ENCODE peak calls at places on chromosomes 12 and 14, in four cellular contexts. One of them, this sample, is unnamed.

GRCh38 chr14:23131482-23131881 is 12.4 kb upstream of the CEBPE start:
- DNase-seq in transverse colon: no peak
- DNase-seq in H1: no peak
- DNase-seq in sigmoid colon: no peak
- DNase-seq in this sample: no peak

GRCh38 chr12:114680498-114681148 is 3.4 kb downstream of the TBX3 start:
- DNase-seq in H1: no peak
- DNase-seq in transverse colon: no peak
- DNase-seq in sigmoid colon: no peak
- DNase-seq in this sample: no peak

GRCh38 chr12:51009038-51009437 is 17.1 kb downstream of the SLC11A2 start:
- DNase-seq in transverse colon: peak; percentile 57
- DNase-seq in sigmoid colon: peak; percentile 83
- DNase-seq in H1: no peak
- DNase-seq in this sample: no peak

GRCh38 chr12:116759783-116760581 is 21.9 kb downstream of the RNFT2 start:
- DNase-seq in transverse colon: peak; percentile 20
- DNase-seq in H1: peak; percentile 85
- DNase-seq in sigmoid colon: peak; percentile 41
- DNase-seq in this sample: no peak

GRCh38 chr12:13254311-13254710 is 57.8 kb downstream of the EMP1 start:
- DNase-seq in sigmoid colon: no peak
- DNase-seq in H1: no peak
- DNase-seq in transverse colon: no peak
- DNase-seq in this sample: no peak

GRCh38 chr12:105330938-105331804 is 680 bp downstream of the C12orf75 start:
- DNase-seq in H1: no peak
- DNase-seq in sigmoid colon: no peak
- DNase-seq in transverse colon: peak; percentile 27
- DNase-seq in this sample: no peak

GRCh38 chr14:22849212-22849819 is 12.9 kb downstream of the MMP14 start:
- DNase-seq in transverse colon: peak; percentile 29
- DNase-seq in sigmoid colon: peak; percentile 92
- DNase-seq in H1: no peak
- DNase-seq in this sample: no peak

GRCh38 chr12:130626601-130627000 is 89.5 kb downstream of the RIMBP2 start:
- DNase-seq in H1: no peak
- DNase-seq in sigmoid colon: peak; percentile 7
- DNase-seq in transverse colon: no peak
- DNase-seq in this sample: no peak

GRCh38 chr12:130847097-130847496 is 8.0 kb upstream of the STX2 start:
- DNase-seq in sigmoid colon: no peak
- DNase-seq in H1: no peak
- DNase-seq in transverse colon: no peak
- DNase-seq in this sample: no peak

DNA sequence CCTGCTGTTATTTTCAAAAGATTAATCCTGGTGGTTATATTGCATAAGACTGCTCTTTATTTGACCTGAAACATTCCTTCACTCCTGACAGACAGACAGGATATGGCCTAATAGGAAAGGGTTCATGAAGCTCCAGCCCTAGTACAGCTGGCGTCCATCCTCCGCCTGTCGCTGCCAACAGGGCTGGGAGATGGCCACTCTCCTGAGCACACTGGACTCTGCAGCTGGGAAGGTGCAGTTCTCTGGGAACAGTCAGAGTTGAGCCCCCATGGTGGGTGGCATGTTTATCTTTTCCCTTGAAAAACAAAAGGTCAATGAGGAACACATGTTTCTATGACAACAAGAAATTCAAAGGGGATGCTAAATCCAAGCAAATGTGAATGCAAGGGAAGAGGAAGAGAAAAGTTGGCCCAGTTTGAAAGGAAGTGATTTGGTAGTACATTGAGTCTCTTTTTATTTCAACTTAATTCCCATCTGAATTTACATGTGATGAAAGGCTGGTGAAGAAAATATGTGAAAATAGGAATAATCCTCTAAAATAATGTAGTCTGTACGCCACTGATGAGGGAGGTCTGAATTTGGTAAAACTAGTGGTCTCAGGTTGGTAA is 89.9 kb upstream of the DCN start:
- DNase-seq in sigmoid colon: peak; percentile 93
- DNase-seq in H1: peak; percentile 49
- DNase-seq in transverse colon: peak; percentile 24
- DNase-seq in this sample: no peak
- TF ChIP-seq POLR2AphosphoS5 in sigmoid colon: peak; percentile 71
- TF ChIP-seq POLR2AphosphoS5 in H1: no peak
- TF ChIP-seq POLR2AphosphoS5 in transverse colon: peak; percentile 60
- TF ChIP-seq POLR2AphosphoS5 in this sample: no peak

GRCh38 chr12:94689002-94689645 is 38.8 kb upstream of the TMCC3 start:
- DNase-seq in H1: no peak
- DNase-seq in transverse colon: no peak
- DNase-seq in sigmoid colon: no peak
- DNase-seq in this sample: no peak
- H3K27ac ChIP-seq in H1: no peak overlapping the region
- H3K27ac ChIP-seq in transverse colon: peak overlapping the region; percentile 39
- H3K27ac ChIP-seq in sigmoid colon: peak overlapping the region; percentile 25
- H3K27ac ChIP-seq in this sample: no peak overlapping the region

DNA sequence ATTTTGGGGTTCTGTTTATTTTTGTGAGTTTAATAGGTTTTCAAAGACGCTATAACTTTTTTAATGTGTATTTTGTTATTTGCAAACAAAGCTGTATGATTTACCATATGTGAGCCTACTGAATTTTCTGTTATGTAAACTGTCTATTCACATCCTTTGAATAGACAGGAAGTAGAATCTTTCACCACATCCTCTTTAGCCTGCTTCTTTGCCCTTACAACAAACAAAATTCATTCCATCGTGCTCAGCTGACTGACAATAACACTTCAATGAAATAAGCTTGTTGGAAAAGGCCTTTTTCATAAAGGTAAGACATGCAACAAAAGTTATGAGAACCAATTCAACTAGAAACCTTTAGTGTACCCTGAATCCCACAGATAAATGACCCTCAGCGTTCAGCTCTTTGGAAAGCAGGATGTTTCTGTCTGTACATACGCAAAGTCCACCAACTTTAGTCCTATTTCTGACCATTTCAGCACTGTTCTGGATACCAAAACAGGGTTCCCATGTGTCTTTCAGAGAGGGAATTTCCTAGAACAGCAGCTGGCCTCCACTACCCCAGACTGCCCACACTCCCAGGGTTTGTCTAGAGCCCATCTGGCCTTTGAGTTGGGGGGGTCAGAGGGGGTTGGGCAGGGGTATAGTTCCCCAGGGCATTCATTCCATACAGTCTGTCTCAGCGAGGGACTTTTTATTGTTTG is 71.3 kb downstream of the DUSP6 start:
- DNase-seq in transverse colon: no peak
- DNase-seq in sigmoid colon: no peak
- DNase-seq in H1: no peak
- DNase-seq in this sample: peak; percentile 28
- H3K4me3 ChIP-seq in transverse colon: no peak overlapping the region
- H3K4me3 ChIP-seq in sigmoid colon: no peak overlapping the region
- H3K4me3 ChIP-seq in H1: no peak overlapping the region
- H3K4me3 ChIP-seq in this sample: no peak overlapping the region

GRCh38 chr12:132689227-132689626 is 1.8 kb downstream of the PXMP2 start:
- DNase-seq in sigmoid colon: no peak
- DNase-seq in transverse colon: peak; percentile 78
- DNase-seq in H1: no peak
- DNase-seq in this sample: no peak
- TF ChIP-seq POLR2AphosphoS5 in sigmoid colon: no peak
- TF ChIP-seq POLR2AphosphoS5 in transverse colon: peak; percentile 78
- TF ChIP-seq POLR2AphosphoS5 in H1: no peak
- TF ChIP-seq POLR2AphosphoS5 in this sample: no peak